ENCODE peak calls at places on chromosomes 7 and 10, in four cellular contexts. S, G, W and P are unnamed samples.

GRCh38 chr10:5945561-5946418 is 31.6 kb downstream of the IL15RA start:
- DNase-seq in G (peak; percentile 92), W (peak; percentile 73), S (no peak), P (no peak)

GRCh38 chr7:157543276-157543675 is 206.5 kb downstream of the DNAJB6 start:
- DNase-seq in G (no peak), S (no peak), W (no peak), P (no peak)

GRCh38 chr10:84607523-84607922 is 279.1 kb downstream of the CCSER2 start:
- DNase-seq in S (no peak), G (no peak), W (no peak), P (no peak)

GRCh38 chr10:24721254-24722106 is 2.2 kb downstream of the ARHGAP21 start:
- DNase-seq in G (no peak), S (no peak), W (peak; percentile 47), P (peak; percentile 37)

GRCh38 chr10:122494173-122494820 is 32.9 kb downstream of the HTRA1 start:
- DNase-seq in W (no peak), G (no peak), S (no peak), P (no peak)

GRCh38 chr10:84265378-84265777 is 20.5 kb downstream of the RGR start:
- DNase-seq in S (no peak), G (no peak), W (no peak), P (no peak)

GRCh38 chr7:130732980-130733865 is 784 bp downstream of the KLF14 start:
- DNase-seq in W (peak; percentile 29), S (peak; percentile 64), G (no peak), P (no peak)

GRCh38 chr10:93437946-93438795 is 44.0 kb downstream of the MYOF start:
- DNase-seq in W (no peak), G (peak; percentile 18), S (no peak), P (peak; percentile 25)

GRCh38 chr10:26378763-26379361 is 59.3 kb upstream of the APBB1IP start:
- DNase-seq in G (no peak), W (no peak), S (no peak), P (no peak)

GRCh38 chr10:117746541-117747195 is 204.1 kb downstream of the EMX2 start:
- DNase-seq in S (no peak), G (no peak), W (no peak), P (no peak)

GRCh38 chr7:41975854-41976253 is 261.2 kb downstream of the GLI3 start:
- DNase-seq in W (no peak), G (no peak), S (no peak), P (no peak)

GRCh38 chr7:131040467-131040932 is 287.2 kb upstream of the MKLN1 start:
- DNase-seq in G (peak; percentile 66), S (peak; percentile 59), W (no peak), P (peak; percentile 51)

GRCh38 chr10:73900068-73900467 is 10.9 kb upstream of the PLAU start:
- DNase-seq in S (no peak), G (no peak), W (no peak), P (no peak)

GRCh38 chr10:31210190-31210589 is 108.8 kb upstream of the ZEB1 start:
- DNase-seq in W (no peak), S (no peak), G (no peak), P (no peak)